ENCODE peak calls at places on chromosomes 13 and 19, in eight cellular contexts. S is A673; Z is activated effector memory CD4-positive, alpha-beta T cell treated with anti-CD3 and anti-CD28 coated beads, Interleukin-2, amount 50 U/mL, for 16 hours; J is kidney; F is aorta; M is amniotic stem cell; C is HCEC 1CT; P is left cardiac atrium. R is an unnamed sample.

GRCh38 chr13:91284335-91284734 is 63.2 kb upstream of the MIR17HG start:
- DNase-seq in S (no peak), Z (no peak), J (no peak), F (no peak), M (no peak), C (no peak), P (no peak), R (no peak)

GRCh38 chr13:27919934-27920676 is at the start of gene PDX1:
- DNase-seq in S (peak), Z (no peak), J (peak), F (no peak), M (no peak), C (no peak), P (peak), R (no peak)

GRCh38 chr19:13850910-13851753 is 25.8 kb upstream of the NANOS3 start:
- DNase-seq in S (peak), Z (peak), J (peak), F (peak), M (peak), C (peak), P (peak), R (peak)

GRCh38 chr19:6588508-6589345 is 2.2 kb downstream of the CD70 start:
- DNase-seq in S (peak), Z (no peak), J (no peak), F (no peak), M (no peak), C (no peak), P (no peak), R (no peak)

GRCh38 chr19:19145281-19145999 is 7.2 kb upstream of the TMEM161A start:
- DNase-seq in S (no peak), Z (no peak), J (no peak), F (no peak), M (no peak), C (no peak), P (no peak), R (no peak)

GRCh38 chr19:42281175-42282035 is 12.4 kb downstream of the CIC start:
- DNase-seq in S (peak), Z (peak), J (peak), F (peak), M (no peak), C (peak), P (peak), R (no peak)

GRCh38 chr13:40609972-40610726 is 56.3 kb downstream of the FOXO1 start:
- DNase-seq in S (no peak), Z (no peak), J (no peak), F (no peak), M (no peak), C (no peak), P (no peak), R (no peak)

GRCh38 chr13:73245271-73245670 is 186.5 kb downstream of the KLF5 start:
- DNase-seq in S (no peak), Z (no peak), J (no peak), F (no peak), M (no peak), C (no peak), P (no peak), R (no peak)

GRCh38 chr19:4015705-4016402 is 8.3 kb downstream of the PIAS4 start:
- DNase-seq in S (no peak), Z (no peak), J (peak), F (no peak), M (no peak), C (no peak), P (no peak), R (no peak)

GRCh38 chr19:991932-992669 is 8.0 kb downstream of the WDR18 start:
- DNase-seq in S (no peak), Z (no peak), J (no peak), F (no peak), M (no peak), C (no peak), P (no peak), R (no peak)

GRCh38 chr13:99963832-99964339 is 7.7 kb downstream of the ZIC5 start:
- DNase-seq in S (no peak), Z (no peak), J (no peak), F (no peak), M (no peak), C (no peak), P (no peak), R (no peak)

GRCh38 chr13:36074659-36075058 is 56.5 kb downstream of the DCLK1 start:
- DNase-seq in S (peak), Z (no peak), J (no peak), F (no peak), M (no peak), C (no peak), P (no peak), R (no peak)